ENCODE peak calls at places on chromosomes 16 and 17, in four cellular contexts. L is AG04450, Q is mesendoderm, H is EH. S is an unnamed sample.

GRCh38 chr16:69171325-69172095 is 15.5 kb upstream of the SNTB2 start:
- DNase-seq in L (peak; percentile 52), Q (peak; percentile 71), H (peak; percentile 85), S (no peak)

GRCh38 chr17:71741836-71742235 is 379.0 kb upstream of the SOX9 start:
- DNase-seq in L (no peak), Q (no peak), H (no peak), S (no peak)

GRCh38 chr17:512311-512710 is 159.7 kb upstream of the RPH3AL start:
- DNase-seq in L (no peak), Q (no peak), H (no peak), S (no peak)

GRCh38 chr16:58461640-58462039 is 38.3 kb upstream of the NDRG4 start:
- DNase-seq in L (no peak), Q (no peak), H (no peak), S (no peak)

GRCh38 chr16:6019490-6019991 is 921.9 kb upstream of the EEF2KMT start:
- DNase-seq in L (no peak), Q (peak; percentile 35), H (no peak), S (peak; percentile 51)

GRCh38 chr17:47218896-47219430 is 9.8 kb downstream of the MYL4 start:
- DNase-seq in L (no peak), Q (peak; percentile 77), H (no peak), S (no peak)

GRCh38 chr16:16861546-16861945 is 482.6 kb downstream of the NPIPA7 start:
- DNase-seq in L (peak; percentile 0), Q (peak; percentile 55), H (peak; percentile 45), S (peak; percentile 77)

GRCh38 chr17:1865252-1866037 is 35.6 kb downstream of the RPA1 start:
- DNase-seq in L (no peak), Q (peak; percentile 32), H (peak; percentile 49), S (peak; percentile 76)

GRCh38 chr17:2947996-2948550 is 115.3 kb downstream of the OR1D5 start:
- DNase-seq in L (no peak), Q (no peak), H (no peak), S (no peak)

GRCh38 chr17:78539771-78540170 is 37.4 kb downstream of the DNAH17 start:
- DNase-seq in L (no peak), Q (no peak), H (no peak), S (no peak)

GRCh38 chr17:17537311-17538099 is 41.3 kb upstream of the RASD1 start:
- DNase-seq in L (no peak), Q (no peak), H (peak; percentile 11), S (no peak)

GRCh38 chr17:48144976-48145798 is 37.6 kb downstream of the SNX11 start:
- DNase-seq in L (no peak), Q (no peak), H (no peak), S (peak; percentile 88)

GRCh38 chr16:88941933-88942909 is 34.8 kb downstream of the CBFA2T3 start:
- DNase-seq in L (no peak), Q (peak; percentile 68), H (peak; percentile 7), S (peak; percentile 56)

GRCh38 chr16:6081320-6081976 is 983.9 kb upstream of the EEF2KMT start:
- DNase-seq in L (no peak), Q (peak; percentile 62), H (peak; percentile 22), S (peak; percentile 74)

GRCh38 chr16:35134471-35134870 is 1675.1 kb downstream of the TP53TG3F start:
- DNase-seq in L (no peak), Q (no peak), H (no peak), S (no peak)

GRCh38 chr16:86880316-86881117 is 302.2 kb downstream of the FOXL1 start:
- DNase-seq in L (no peak), Q (no peak), H (no peak), S (no peak)

GRCh38 chr17:50904522-50905459 is 38.6 kb upstream of the TOB1 start:
- DNase-seq in L (no peak), Q (no peak), H (peak; percentile 13), S (peak; percentile 80)

GRCh38 chr16:75252946-75253911 is 1.8 kb upstream of the BCAR1 start:
- DNase-seq in L (no peak), Q (peak; percentile 99), H (peak; percentile 98), S (no peak)

GRCh38 chr16:55622930-55623561 is 32.7 kb upstream of the SLC6A2 start:
- DNase-seq in L (no peak), Q (peak; percentile 88), H (no peak), S (peak; percentile 19)

GRCh38 chr17:13140750-13141149 is 122.9 kb upstream of the ELAC2 start:
- DNase-seq in L (no peak), Q (peak; percentile 88), H (peak; percentile 23), S (no peak)

GRCh38 chr17:80625627-80626026 is 81.0 kb downstream of the RPTOR start:
- DNase-seq in L (no peak), Q (no peak), H (no peak), S (no peak)

GRCh38 chr17:3788200-3788599 is 12.8 kb downstream of the ITGAE start:
- DNase-seq in L (no peak), Q (no peak), H (no peak), S (peak; percentile 38)

GRCh38 chr16:56923481-56923880 is 8.5 kb upstream of the HERPUD1 start:
- DNase-seq in L (no peak), Q (no peak), H (peak; percentile 49), S (no peak)

GRCh38 chr17:80961931-80962330 is 29.7 kb upstream of the CHMP6 start:
- DNase-seq in L (no peak), Q (no peak), H (no peak), S (no peak)

GRCh38 chr16:1125471-1125870 is 27.4 kb upstream of the CACNA1H start:
- DNase-seq in L (peak; percentile 20), Q (no peak), H (peak; percentile 39), S (peak; percentile 63)

GRCh38 chr17:38751144-38751802 is 1.3 kb upstream of the PSMB3 start:
- DNase-seq in L (no peak), Q (peak; percentile 43), H (no peak), S (peak; percentile 82)

GRCh38 chr16:30398660-30399434 is 3.6 kb downstream of the ZNF48 start:
- DNase-seq in L (no peak), Q (peak; percentile 23), H (no peak), S (no peak)

GRCh38 chr16:82756283-82756599 is 129.5 kb downstream of the CDH13 start:
- DNase-seq in L (peak; percentile 1), Q (no peak), H (peak; percentile 78), S (no peak)

GRCh38 chr16:67375161-67375560 is 18.1 kb downstream of the TPPP3 start:
- DNase-seq in L (no peak), Q (no peak), H (no peak), S (no peak)

GRCh38 chr17:48841395-48841831 is 10.6 kb downstream of the CALCOCO2 start:
- DNase-seq in L (peak; percentile 10), Q (no peak), H (peak; percentile 76), S (no peak)

GRCh38 chr16:50818380-50818779 is 76.5 kb downstream of the CYLD start:
- DNase-seq in L (no peak), Q (no peak), H (no peak), S (no peak)

GRCh38 chr16:59849716-59850115 is 1115.6 kb upstream of the GOT2 start:
- DNase-seq in L (no peak), Q (peak; percentile 88), H (no peak), S (no peak)

GRCh38 chr16:11692651-11693050 is 24.4 kb downstream of the SNN start:
- DNase-seq in L (no peak), Q (no peak), H (no peak), S (no peak)

GRCh38 chr17:27282054-27282501 is 11.8 kb upstream of the WSB1 start:
- DNase-seq in L (no peak), Q (no peak), H (peak; percentile 68), S (no peak)

GRCh38 chr16:72024862-72025382 is 16.4 kb downstream of the DHODH start:
- DNase-seq in L (no peak), Q (no peak), H (no peak), S (no peak)

GRCh38 chr17:47913050-47913449 is 17.0 kb downstream of the SP2 start:
- DNase-seq in L (no peak), Q (no peak), H (no peak), S (no peak)

GRCh38 chr17:69533481-69534234 is 119.2 kb downstream of the MAP2K6 start:
- DNase-seq in L (no peak), Q (peak; percentile 3), H (no peak), S (no peak)

S was measured in NCI-H82.